ENCODE peak calls at places on chromosomes 5 and 9, in ten cellular contexts. M is Peyer's patch, F is K562, N is MM.1S, W is small intestine, Q is fibroblast of the aortic adventitia, K is sigmoid colon, R is left ventricle myocardium inferior, T is A549, C is psoas muscle. D is an unnamed sample.

GRCh38 chr9:133773889-133774655 is 35.9 kb upstream of the SARDH start:
- DNase-seq in C (no peak), Q (no peak), N (no peak), K (no peak), F (no peak), M (no peak), T (no peak), R (peak), W (no peak), D (peak)

GRCh38 chr5:31587546-31587945 is 51.4 kb upstream of the PDZD2 start:
- DNase-seq in C (no peak), M (no peak), N (no peak), K (no peak), T (no peak), Q (no peak), W (no peak), F (no peak), R (no peak), D (no peak)

GRCh38 chr9:116964258-116964657 is 277.2 kb downstream of the TRIM32 start:
- DNase-seq in F (no peak), T (no peak), N (no peak), M (no peak), W (no peak), R (no peak), C (no peak), Q (no peak), K (no peak), D (no peak)

GRCh38 chr9:34517185-34517584 is 5.6 kb downstream of the ENHO start:
- DNase-seq in C (no peak), N (no peak), F (no peak), M (no peak), T (no peak), Q (no peak), K (peak), W (no peak), R (no peak), D (peak)

GRCh38 chr9:16825364-16825763 is 45.1 kb downstream of the BNC2 start:
- DNase-seq in F (no peak), Q (peak), W (no peak), R (no peak), M (no peak), C (no peak), K (no peak), N (no peak), T (no peak), D (no peak)

GRCh38 chr5:58666598-58667595 is 84.0 kb downstream of the RAB3C start:
- DNase-seq in Q (no peak), F (no peak), T (no peak), R (no peak), W (no peak), M (no peak), C (no peak), K (no peak), N (no peak), D (no peak)

GRCh38 chr5:132238169-132238744 is 10.6 kb upstream of the P4HA2 start:
- DNase-seq in C (peak), T (peak), K (peak), F (peak), W (peak), R (peak), N (peak), M (peak), Q (peak), D (peak)

GRCh38 chr9:26561928-26562327 is 330.7 kb downstream of the CAAP1 start:
- DNase-seq in R (no peak), K (no peak), F (no peak), N (peak), W (no peak), C (no peak), M (no peak), T (no peak), Q (no peak), D (no peak)

GRCh38 chr5:33153891-33154290 is 286.9 kb upstream of the TARS1 start:
- DNase-seq in C (no peak), Q (no peak), T (no peak), K (no peak), N (no peak), W (no peak), M (no peak), F (no peak), R (no peak), D (no peak)

GRCh38 chr9:128627127-128627715 is 29.4 kb downstream of the DYNC2I2 start:
- DNase-seq in M (peak), K (peak), Q (no peak), T (no peak), F (no peak), C (no peak), R (no peak), W (no peak), N (no peak), D (no peak)

GRCh38 chr9:20356392-20357206 is 265.7 kb downstream of the MLLT3 start:
- DNase-seq in R (peak), N (peak), C (peak), T (peak), M (peak), F (no peak), K (peak), W (peak), Q (peak), D (no peak)

GRCh38 chr5:157855404-157855994 is 3.4 kb downstream of the CLINT1 start:
- DNase-seq in W (peak), N (no peak), M (peak), F (peak), K (peak), Q (peak), C (no peak), R (peak), T (peak), D (no peak)

GRCh38 chr9:80699551-80699998 is 989.8 kb downstream of the TLE1 start:
- DNase-seq in T (no peak), M (no peak), N (no peak), Q (peak), F (no peak), W (no peak), K (no peak), C (no peak), R (no peak), D (no peak)

DNA sequence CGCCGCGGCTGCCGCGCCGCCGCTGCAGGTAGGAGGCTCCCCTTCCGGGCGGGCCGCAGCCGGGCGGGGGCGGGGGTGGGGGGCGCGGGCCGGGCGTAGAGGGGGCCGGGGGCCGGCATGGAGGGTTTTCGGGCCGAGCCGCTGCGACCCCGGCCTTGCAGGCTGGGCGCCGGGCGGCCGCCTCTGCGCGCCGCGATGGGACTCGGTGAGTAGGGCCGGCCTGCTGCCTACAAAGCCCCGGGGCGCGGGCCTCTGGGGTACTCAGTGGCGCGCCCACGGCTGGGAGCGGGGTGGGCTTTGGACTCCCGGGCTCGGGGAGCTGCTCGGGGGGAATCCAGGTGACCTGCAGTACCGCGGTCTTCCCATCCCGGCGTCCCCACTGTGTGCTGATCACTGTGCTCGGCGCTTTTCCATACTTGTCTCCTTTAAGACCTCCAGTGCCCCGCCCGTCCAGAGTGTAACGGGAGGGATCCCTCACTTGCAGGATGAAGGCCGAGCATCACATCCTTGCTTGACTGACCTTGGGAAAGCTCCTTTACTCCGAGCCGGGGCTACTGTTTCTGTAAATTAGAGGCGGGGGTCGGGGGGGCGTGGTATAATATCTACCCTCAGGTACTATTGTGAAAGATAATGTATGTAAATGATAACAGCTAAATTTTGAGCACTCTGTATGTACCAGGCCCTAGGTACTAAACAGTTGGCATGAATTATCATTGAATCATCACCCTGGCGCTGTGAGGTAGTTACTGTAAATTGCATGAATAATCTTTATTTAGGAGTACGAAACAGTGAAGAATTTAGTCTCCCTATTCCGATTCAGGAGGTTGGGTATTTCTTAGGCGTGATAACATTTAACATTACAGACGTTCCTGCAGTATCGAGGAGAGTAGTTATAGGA is 672 bp downstream of the MSANTD3 start:
- DNase-seq in Q (peak), T (peak), K (peak), R (peak), N (peak), F (peak), C (peak), M (peak), W (peak), D (peak)
- H3K4me3 ChIP-seq in Q (peak), T (peak), K (peak), R (peak), N (peak), F (peak), C (peak), M (peak), W (peak), D (peak)

DNA sequence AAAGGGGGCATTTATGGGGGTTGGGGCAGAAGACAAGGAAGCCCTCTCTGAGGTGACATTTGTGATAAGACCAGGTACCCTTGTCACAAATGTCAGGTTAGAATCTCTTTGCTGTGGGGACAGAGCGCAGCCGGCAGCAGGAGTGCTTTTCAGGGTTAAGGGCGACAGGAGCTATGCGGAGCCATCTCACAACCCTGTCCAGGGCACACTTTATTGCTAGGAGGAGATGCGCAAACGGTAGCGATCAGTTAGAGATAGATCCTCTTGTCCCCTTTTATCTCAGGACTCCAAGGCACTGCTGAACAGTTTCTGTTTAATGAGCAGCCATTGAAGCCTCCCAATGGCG is 438 bp upstream of the LAMC3 start:
- DNase-seq in Q (no peak), F (peak), R (no peak), K (no peak), C (no peak), N (no peak), W (no peak), M (no peak), T (no peak), D (no peak)
- H3K4me3 ChIP-seq in Q (peak), F (no peak), R (peak), K (peak), C (peak), N (no peak), W (no peak), M (peak), T (peak), D (peak)

GRCh38 chr5:181114844-181115778 is 15.9 kb downstream of the OR2V1 start:
- DNase-seq in N (no peak), C (no peak), K (no peak), W (no peak), Q (peak), F (no peak), T (peak), M (peak), R (no peak), D (peak)
- H3K4me3 ChIP-seq in N (no peak), C (no peak), K (no peak), W (no peak), Q (no peak), F (no peak), T (peak), M (no peak), R (no peak), D (peak)

GRCh38 chr5:150573216-150573615 is 65.3 kb downstream of the NDST1 start:
- DNase-seq in F (no peak), M (no peak), W (no peak), R (no peak), C (no peak), N (no peak), K (peak), Q (no peak), T (no peak), D (peak)
- H3K4me3 ChIP-seq in F (no peak), M (no peak), W (no peak), R (no peak), C (no peak), N (no peak), K (no peak), Q (no peak), T (no peak), D (no peak)

GRCh38 chr9:83259558-83259957 is 196.6 kb upstream of the RASEF start:
- DNase-seq in M (no peak), Q (no peak), R (no peak), K (no peak), T (no peak), C (no peak), N (no peak), F (no peak), W (no peak), D (no peak)

GRCh38 chr9:83257937-83258336 is 195.0 kb upstream of the RASEF start:
- DNase-seq in W (no peak), K (no peak), C (no peak), Q (no peak), T (no peak), F (no peak), M (no peak), R (no peak), N (no peak), D (no peak)

DNA sequence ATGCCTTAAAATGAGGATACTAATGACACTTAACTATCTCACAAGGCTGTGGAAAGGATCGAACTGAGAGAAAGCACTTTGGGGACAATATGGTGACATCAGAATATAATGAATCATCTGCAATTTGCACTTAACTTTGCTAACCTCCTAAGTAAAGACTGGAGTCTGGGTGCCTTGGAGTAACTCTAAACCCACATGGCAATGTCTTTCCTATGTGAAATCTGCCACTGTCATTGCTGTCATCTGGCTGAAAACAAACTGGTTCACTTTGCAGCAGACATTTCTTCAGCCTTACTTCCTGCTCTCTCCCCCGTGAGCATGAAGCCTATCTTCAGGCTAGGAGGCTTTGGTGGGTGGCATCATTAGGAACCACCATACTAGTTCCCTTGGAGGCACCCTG is 195.6 kb upstream of the RASEF start:
- DNase-seq in Q (no peak), R (no peak), C (no peak), T (no peak), N (no peak), M (no peak), F (no peak), W (no peak), K (no peak), D (no peak)
- H3K4me3 ChIP-seq in Q (no peak), R (no peak), C (no peak), T (no peak), N (no peak), M (no peak), F (no peak), W (no peak), K (no peak), D (no peak)

DNA sequence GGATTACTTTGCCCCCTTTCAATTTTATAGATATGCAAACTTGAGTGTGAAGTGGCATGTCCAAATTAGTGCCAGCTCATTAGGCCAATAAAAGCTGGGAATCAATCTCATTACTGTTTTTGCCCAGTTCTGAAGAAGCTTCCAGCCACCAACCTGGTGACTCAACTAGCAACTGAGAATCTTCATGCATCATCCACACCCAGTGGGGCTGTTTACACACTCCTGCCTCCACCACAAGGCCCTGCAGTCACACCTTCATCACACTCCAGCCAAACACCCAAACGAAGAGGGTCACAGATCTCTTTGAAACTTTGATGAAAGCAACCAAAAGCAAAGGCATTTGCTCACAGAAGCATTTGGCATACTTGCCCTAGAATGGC is 41.3 kb upstream of the S1PR3 start:
- DNase-seq in Q (no peak), R (no peak), M (no peak), C (no peak), T (peak), W (peak), K (no peak), F (no peak), N (no peak), D (no peak)
- H3K4me3 ChIP-seq in Q (no peak), R (no peak), M (no peak), C (no peak), T (no peak), W (no peak), K (no peak), F (no peak), N (no peak), D (no peak)

GRCh38 chr9:90802534-90802933 is 915 bp downstream of the SYK start:
- DNase-seq in W (peak), Q (no peak), K (no peak), C (no peak), T (no peak), M (no peak), R (no peak), N (peak), F (no peak), D (no peak)
- H3K4me3 ChIP-seq in W (no peak), Q (no peak), K (peak), C (peak), T (no peak), M (peak), R (peak), N (peak), F (peak), D (peak)